ENCODE peak calls at places on chromosomes 11 and 22, in ten cellular contexts. C is NCI-H1930; M is activated naive CD4-positive, alpha-beta T cell treated with anti-CD3 and anti-CD28 coated beads for 36 hours; Z is activated CD8-positive, alpha-beta memory T cell treated with anti-CD3 and anti-CD28 coated beads for 4 hours; U is AG09309; Y is anterior cingulate cortex; D is C1 segment of cervical spinal cord; L is adrenal gland; S is adipocyte; F is SK-N-DZ. R is an unnamed sample.

GRCh38 chr22:42805998-42806481 is 51.0 kb downstream of the ARFGAP3 start:
- DNase-seq in U (no peak), F (no peak), C (no peak), Z (no peak), S (no peak), L (peak), Y (no peak), D (no peak), M (no peak), R (no peak)

GRCh38 chr11:94938399-94939055 is 34.8 kb downstream of the CWC15 start:
- DNase-seq in F (no peak), D (no peak), U (peak), S (peak), L (peak), Y (no peak), Z (no peak), M (no peak), C (no peak), R (peak)

GRCh38 chr22:36493690-36494110 is 12.3 kb upstream of the TXN2 start:
- DNase-seq in M (no peak), L (peak), U (no peak), Y (no peak), Z (no peak), S (no peak), C (no peak), F (no peak), D (no peak), R (no peak)

GRCh38 chr11:70002433-70002832 is 75.7 kb upstream of the ANO1 start:
- DNase-seq in F (no peak), L (no peak), S (no peak), M (peak), Y (no peak), C (no peak), U (no peak), Z (no peak), D (no peak), R (no peak)

GRCh38 chr11:64998690-64999431 is 2.1 kb upstream of the BATF2 start:
- DNase-seq in Y (no peak), C (no peak), U (no peak), Z (no peak), M (no peak), S (no peak), L (no peak), F (no peak), D (no peak), R (no peak)

GRCh38 chr11:14273885-14274284 is 85.1 kb downstream of the RRAS2 start:
- DNase-seq in M (no peak), F (no peak), U (no peak), C (no peak), Z (no peak), S (peak), Y (no peak), L (no peak), D (no peak), R (no peak)

GRCh38 chr11:47327949-47328348 is 24.6 kb downstream of the MYBPC3 start:
- DNase-seq in C (no peak), Y (no peak), Z (no peak), L (no peak), S (no peak), D (no peak), U (no peak), F (no peak), M (no peak), R (no peak)

GRCh38 chr22:19177164-19178064 is 1.1 kb downstream of the SLC25A1 start:
- DNase-seq in M (no peak), C (no peak), Z (no peak), S (peak), L (no peak), Y (no peak), D (no peak), U (no peak), F (no peak), R (no peak)

GRCh38 chr11:100774859-100775258 is 87.8 kb downstream of the ARHGAP42 start:
- DNase-seq in F (no peak), Z (no peak), M (no peak), L (no peak), D (no peak), C (peak), U (no peak), S (no peak), Y (no peak), R (peak)

GRCh38 chr22:45859231-45860161 is 117.5 kb downstream of the WNT7B start:
- DNase-seq in M (no peak), F (no peak), Y (no peak), S (no peak), Z (no peak), L (no peak), D (no peak), C (no peak), U (no peak), R (no peak)

GRCh38 chr11:84384637-84385227 is 1098.6 kb upstream of the CCDC90B start:
- DNase-seq in L (peak), Y (peak), Z (no peak), M (peak), D (no peak), C (no peak), U (peak), S (peak), F (peak), R (peak)

GRCh38 chr11:64376071-64376470 is 17.1 kb downstream of the RPS6KA4 start:
- DNase-seq in Z (no peak), M (no peak), C (no peak), F (no peak), U (no peak), L (no peak), S (no peak), D (no peak), Y (no peak), R (no peak)

GRCh38 chr22:45582236-45582954 is 79.7 kb downstream of the FBLN1 start:
- DNase-seq in L (no peak), U (no peak), S (no peak), Z (no peak), M (no peak), Y (no peak), C (no peak), F (no peak), D (no peak), R (no peak)

GRCh38 chr11:15525582-15525981 is 410.9 kb downstream of the INSC start:
- DNase-seq in Y (no peak), C (no peak), S (no peak), U (no peak), D (no peak), Z (no peak), M (no peak), F (no peak), L (no peak), R (no peak)

GRCh38 chr22:28911777-28912669 is 28.7 kb downstream of the ZNRF3 start:
- DNase-seq in L (no peak), F (peak), M (no peak), C (no peak), U (no peak), Y (no peak), D (no peak), Z (no peak), S (peak), R (peak)

GRCh38 chr11:59706518-59707285 is 6.9 kb downstream of the OR10V1 start:
- DNase-seq in M (no peak), D (no peak), Y (no peak), C (no peak), F (no peak), U (peak), Z (no peak), S (peak), L (no peak), R (peak)

GRCh38 chr11:96033569-96033968 is 109.7 kb upstream of the MTMR2 start:
- DNase-seq in U (no peak), F (no peak), L (no peak), Y (no peak), D (no peak), M (no peak), S (no peak), C (no peak), Z (no peak), R (no peak)

GRCh38 chr22:30234786-30235470 is 11.6 kb downstream of the LIF start:
- DNase-seq in C (no peak), F (no peak), M (no peak), Z (no peak), S (peak), D (no peak), Y (no peak), L (peak), U (peak), R (peak)

GRCh38 chr11:121068787-121069186 is 32.3 kb upstream of the TECTA start:
- DNase-seq in C (no peak), M (no peak), U (no peak), F (no peak), D (no peak), S (no peak), Z (no peak), L (no peak), Y (no peak), R (no peak)

GRCh38 chr11:76193219-76193618 is 13.1 kb downstream of the WNT11 start:
- DNase-seq in F (peak), D (no peak), Y (no peak), Z (no peak), M (no peak), L (no peak), S (no peak), C (no peak), U (no peak), R (no peak)

GRCh38 chr11:36060926-36061325 is 117.1 kb downstream of the LDLRAD3 start:
- DNase-seq in Y (no peak), Z (no peak), D (no peak), L (peak), S (no peak), M (no peak), C (no peak), F (no peak), U (no peak), R (no peak)

GRCh38 chr11:57567512-57568329 is at the start of gene UBE2L6:
- DNase-seq in C (peak), L (peak), D (peak), Y (peak), Z (peak), F (peak), U (no peak), M (peak), S (peak), R (peak)

GRCh38 chr11:134360050-134360835 is 28.5 kb downstream of the GLB1L2 start:
- DNase-seq in M (peak), S (peak), U (no peak), L (peak), Y (peak), C (no peak), Z (peak), D (no peak), F (peak), R (peak)

GRCh38 chr11:77879218-77879617 is 58.3 kb downstream of the AAMDC start:
- DNase-seq in Z (no peak), F (no peak), M (no peak), C (no peak), U (no peak), L (peak), Y (no peak), S (peak), D (no peak), R (no peak)